ENCODE peak calls at places on chromosomes 5 and 9, in five cellular contexts. G is germinal center; B is activated T-cell treated with anti-CD3 and anti-CD28 coated beads, Interleukin-2, amount 50 U/mL, for 1 hour; P is stimulated activated CD4-positive, alpha-beta T cell treated with anti-CD3 and anti-CD28 coated beads, Interleukin-1b, Interleukin-23, amount 100 ng/mL, for 24 hours; Y is brain microvascular endothelial cell. E is an unnamed sample.
A peak's percentile ranks its signal among the peaks of the same experiment; 100 is the strongest.

GRCh38 chr9:36142510-36143161 is 6.1 kb downstream of the GLIPR2 start:
- DNase-seq in G (no peak), B (no peak), P (no peak), Y (no peak), E (no peak)

GRCh38 chr9:21923694-21924093 is 70.5 kb downstream of the CDKN2A start:
- DNase-seq in G (no peak), B (no peak), P (no peak), Y (no peak), E (no peak)

GRCh38 chr5:139749242-139749641 is 46.4 kb upstream of the PSD2 start:
- DNase-seq in G (no peak), B (no peak), P (no peak), Y (no peak), E (no peak)

GRCh38 chr9:93198117-93198838 is 14.3 kb downstream of the WNK2 start:
- DNase-seq in G (no peak), B (no peak), P (no peak), Y (no peak), E (no peak)

GRCh38 chr9:18390393-18390792 is 83.6 kb upstream of the ADAMTSL1 start:
- DNase-seq in G (no peak), B (no peak), P (no peak), Y (peak; percentile 13), E (no peak)

GRCh38 chr9:117076571-117077300 is 338.1 kb downstream of the ASTN2 start:
- DNase-seq in G (no peak), B (no peak), P (no peak), Y (no peak), E (no peak)

GRCh38 chr5:161847896-161848510 is at the start of gene GABRA1:
- DNase-seq in G (no peak), B (no peak), P (no peak), Y (no peak), E (no peak)

GRCh38 chr5:159341914-159342313 is 11.6 kb upstream of the IL12B start:
- DNase-seq in G (no peak), B (peak; percentile 57), P (no peak), Y (peak; percentile 82), E (peak; percentile 77)

GRCh38 chr5:148532962-148533670 is 121.2 kb downstream of the HTR4 start:
- DNase-seq in G (no peak), B (no peak), P (no peak), Y (no peak), E (no peak)

GRCh38 chr5:89380635-89381034 is 497.7 kb upstream of the MEF2C start:
- DNase-seq in G (no peak), B (no peak), P (no peak), Y (no peak), E (no peak)

GRCh38 chr5:130985776-130986175 is 179.3 kb downstream of the HINT1 start:
- DNase-seq in G (no peak), B (no peak), P (no peak), Y (no peak), E (no peak)

GRCh38 chr5:6215891-6216290 is 162.5 kb downstream of the MED10 start:
- DNase-seq in G (no peak), B (no peak), P (no peak), Y (no peak), E (no peak)

GRCh38 chr5:122102825-122103224 is 24.8 kb upstream of the LOX start:
- DNase-seq in G (no peak), B (no peak), P (no peak), Y (peak; percentile 92), E (peak; percentile 61)

GRCh38 chr9:742104-742503 is 99.4 kb upstream of the DMRT1 start:
- DNase-seq in G (no peak), B (no peak), P (no peak), Y (no peak), E (no peak)

E was measured in SK-MEL-5.